ENCODE peak calls at places on chromosomes 13 and 19, in nine cellular contexts. P, D, C, O, F, B, X, V and M are unnamed samples.

GRCh38 chr19:5326986-5327623 is 13.5 kb downstream of the PTPRS start:
- DNase-seq in P (no peak), D (no peak), C (no peak), O (no peak), F (no peak), B (no peak), X (no peak), V (no peak), M (no peak)

GRCh38 chr13:23660249-23660648 is 90.0 kb downstream of the TNFRSF19 start:
- DNase-seq in P (no peak), D (no peak), C (no peak), O (no peak), F (no peak), B (no peak), X (no peak), V (no peak), M (no peak)

GRCh38 chr13:52405369-52405766 is 604 bp downstream of the THSD1 start:
- DNase-seq in P (no peak), D (no peak), C (peak), O (no peak), F (no peak), B (peak), X (no peak), V (no peak), M (no peak)

GRCh38 chr13:53201454-53202225 is 173.0 kb downstream of the OLFM4 start:
- DNase-seq in P (no peak), D (peak), C (no peak), O (no peak), F (peak), B (peak), X (no peak), V (peak), M (no peak)

GRCh38 chr13:52348983-52349780 is 56.8 kb downstream of the THSD1 start:
- DNase-seq in P (no peak), D (no peak), C (peak), O (peak), F (no peak), B (no peak), X (no peak), V (peak), M (peak)

GRCh38 chr13:113792236-113792770 is 33.3 kb downstream of the TMEM255B start:
- DNase-seq in P (no peak), D (no peak), C (no peak), O (no peak), F (no peak), B (peak), X (no peak), V (no peak), M (no peak)

GRCh38 chr13:113115363-113116205 is 7.0 kb upstream of the F10 start:
- DNase-seq in P (no peak), D (no peak), C (no peak), O (no peak), F (no peak), B (no peak), X (no peak), V (no peak), M (no peak)

GRCh38 chr13:91347996-91348905 is 764 bp downstream of the MIR17HG start:
- DNase-seq in P (peak), D (peak), C (peak), O (peak), F (peak), B (peak), X (no peak), V (peak), M (no peak)

GRCh38 chr13:40518481-40518882 is 148.0 kb downstream of the FOXO1 start:
- DNase-seq in P (no peak), D (no peak), C (no peak), O (peak), F (peak), B (no peak), X (no peak), V (no peak), M (peak)

GRCh38 chr19:35963514-35963913 is 27.3 kb downstream of the LRFN3 start:
- DNase-seq in P (no peak), D (no peak), C (peak), O (peak), F (no peak), B (no peak), X (no peak), V (no peak), M (peak)

GRCh38 chr13:113804703-113805430 is 45.8 kb downstream of the TMEM255B start:
- DNase-seq in P (no peak), D (no peak), C (no peak), O (no peak), F (no peak), B (peak), X (no peak), V (no peak), M (no peak)

GRCh38 chr13:30802501-30802900 is 67.2 kb downstream of the ALOX5AP start:
- DNase-seq in P (no peak), D (no peak), C (no peak), O (no peak), F (no peak), B (no peak), X (no peak), V (no peak), M (no peak)

GRCh38 chr13:80586356-80586755 is 245.4 kb upstream of the SPRY2 start:
- DNase-seq in P (no peak), D (no peak), C (no peak), O (no peak), F (no peak), B (no peak), X (no peak), V (no peak), M (no peak)

GRCh38 chr13:99033814-99034213 is 56.0 kb upstream of the DOCK9 start:
- DNase-seq in P (no peak), D (no peak), C (no peak), O (no peak), F (no peak), B (no peak), X (no peak), V (no peak), M (no peak)

GRCh38 chr13:40648040-40648439 is 18.4 kb downstream of the FOXO1 start:
- DNase-seq in P (no peak), D (no peak), C (no peak), O (no peak), F (no peak), B (no peak), X (no peak), V (no peak), M (no peak)

GRCh38 chr13:69904784-69905183 is 202.8 kb upstream of the ATXN8OS start:
- DNase-seq in P (no peak), D (no peak), C (no peak), O (no peak), F (no peak), B (no peak), X (no peak), V (no peak), M (no peak)

GRCh38 chr19:49939721-49940481 is 10.6 kb upstream of the NUP62 start:
- DNase-seq in P (no peak), D (no peak), C (peak), O (no peak), F (no peak), B (no peak), X (no peak), V (no peak), M (peak)

GRCh38 chr19:23867895-23868294 is 46.8 kb upstream of the ZNF726 start:
- DNase-seq in P (no peak), D (no peak), C (no peak), O (no peak), F (no peak), B (no peak), X (no peak), V (no peak), M (no peak)
- TF ChIP-seq CTCF in P (no peak), D (no peak), C (no peak), O (no peak), F (no peak), B (no peak), X (no peak), V (no peak), M (no peak)

DNA sequence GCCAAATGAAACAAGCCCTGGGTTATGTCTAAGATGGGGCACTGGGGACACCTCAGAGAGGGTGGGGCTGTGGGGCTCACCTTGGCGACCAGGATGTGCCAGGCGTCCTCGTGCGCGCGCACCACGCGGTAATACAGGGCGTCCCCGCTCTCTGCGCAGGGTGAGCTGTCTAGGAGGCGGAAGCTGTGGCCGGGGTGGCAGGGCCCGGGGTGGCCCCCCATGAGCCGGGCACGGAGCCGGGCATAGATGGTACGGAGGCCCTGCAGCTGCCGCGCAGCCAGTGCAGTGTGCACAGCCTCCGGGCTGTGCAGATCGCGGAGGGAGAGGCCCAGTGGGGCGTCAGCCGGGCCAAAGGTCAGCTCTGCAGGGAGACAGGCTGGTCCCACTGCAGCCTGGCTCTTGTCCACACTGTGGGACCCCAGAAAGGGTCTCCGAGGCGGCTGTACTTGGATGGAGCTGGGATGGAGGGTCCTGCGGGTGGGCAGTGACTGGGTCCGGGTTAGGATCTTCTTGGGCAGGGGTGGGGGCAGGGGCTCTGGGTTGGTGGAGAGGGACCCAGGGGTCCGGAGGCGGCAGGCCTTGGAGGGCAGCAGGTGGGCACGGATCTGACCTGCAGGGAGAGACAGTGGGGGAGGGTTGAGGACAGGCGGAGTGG is 3.3 kb downstream of the PEAK3 start:
- DNase-seq in P (no peak), D (no peak), C (no peak), O (no peak), F (no peak), B (no peak), X (no peak), V (peak), M (no peak)
- TF ChIP-seq CTCF in P (no peak), D (no peak), C (no peak), O (no peak), F (no peak), B (no peak), X (no peak), V (no peak), M (no peak)

DNA sequence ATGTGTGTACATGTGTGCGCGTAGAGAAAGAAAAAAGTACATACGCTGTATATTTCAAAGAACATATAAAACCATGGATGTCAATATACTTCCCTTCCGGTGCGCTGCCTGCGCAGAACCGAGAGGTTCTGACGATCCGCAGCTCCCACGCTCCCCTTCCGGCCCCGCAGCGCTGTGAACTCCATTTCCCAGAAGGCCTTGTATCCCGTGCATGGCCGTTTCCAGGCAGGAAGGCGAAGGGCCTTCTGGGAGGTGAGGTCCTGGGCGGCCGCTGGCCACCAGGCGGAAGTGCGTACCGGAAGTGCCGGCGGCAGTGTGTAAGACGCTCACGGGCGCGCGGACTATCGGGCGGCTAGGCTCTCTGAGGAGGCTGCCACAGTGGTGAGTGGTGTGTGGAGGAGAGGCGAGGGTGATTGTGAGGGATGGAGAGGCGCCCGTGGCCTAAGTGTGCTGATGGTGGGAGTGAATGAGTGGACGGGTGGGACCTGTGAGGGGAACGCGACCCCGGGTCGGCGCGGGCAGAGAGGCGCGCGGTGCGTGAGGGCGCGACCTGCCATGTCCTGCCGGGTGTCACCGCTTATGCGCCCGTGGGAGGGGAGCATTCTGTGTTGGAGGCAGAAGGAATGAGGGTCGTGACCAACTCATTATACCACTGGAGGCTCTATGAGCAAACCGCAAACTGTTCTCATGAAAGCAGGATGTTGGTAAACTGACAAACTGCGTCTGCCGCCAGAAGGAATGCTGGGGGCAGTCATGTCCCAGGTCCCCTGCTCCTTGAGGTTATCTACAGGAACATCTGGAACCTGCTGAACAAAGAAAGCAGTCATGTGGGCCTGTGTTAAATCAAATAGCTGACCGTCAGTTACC is at the start of gene ERVK3-1:
- DNase-seq in P (peak), D (peak), C (peak), O (peak), F (peak), B (peak), X (peak), V (peak), M (peak)
- TF ChIP-seq CTCF in P (peak), D (peak), C (no peak), O (no peak), F (peak), B (peak), X (no peak), V (no peak), M (no peak)

DNA sequence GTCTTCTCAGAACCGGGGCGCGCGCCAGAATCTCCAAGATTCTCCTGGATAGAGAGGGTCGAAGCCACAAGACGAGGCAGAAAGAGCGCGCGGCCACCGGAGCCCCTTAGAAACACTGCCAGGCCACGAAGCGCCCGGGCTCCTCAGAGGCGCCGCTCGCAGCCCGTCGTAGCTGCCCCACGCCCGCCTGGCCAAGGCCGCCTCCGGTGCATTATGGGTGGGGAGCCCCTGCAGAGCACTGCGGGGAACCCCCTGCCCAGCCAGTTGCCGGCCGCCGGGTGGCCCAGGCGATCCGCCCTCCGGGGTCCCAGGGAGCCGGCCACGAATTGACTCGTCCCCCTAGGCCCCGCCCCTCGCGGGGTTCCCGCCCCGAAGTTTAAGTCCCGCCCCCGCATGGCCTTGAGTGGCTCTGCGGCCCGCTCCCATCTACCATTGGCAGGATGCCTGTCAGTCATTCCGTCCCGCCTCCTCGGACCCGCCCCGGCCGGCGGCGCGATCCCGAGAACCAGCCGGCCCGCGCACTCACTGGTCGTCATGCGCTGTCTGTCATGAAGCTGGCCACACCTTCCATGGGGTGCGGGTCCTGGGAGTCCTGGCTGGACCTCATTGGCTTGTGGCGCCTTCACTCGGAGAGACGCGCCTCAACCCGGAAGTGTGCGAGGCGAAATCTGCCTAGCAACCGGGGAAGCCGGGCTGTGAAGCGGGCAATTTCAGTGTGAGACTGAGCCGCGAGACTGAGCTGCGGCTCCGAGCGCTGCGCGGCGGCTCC is 20.2 kb upstream of the GATAD2A start:
- DNase-seq in P (peak), D (peak), C (peak), O (peak), F (peak), B (peak), X (peak), V (peak), M (peak)
- TF ChIP-seq CTCF in P (peak), D (peak), C (no peak), O (peak), F (no peak), B (peak), X (peak), V (no peak), M (no peak)